ENCODE peak calls at places on chromosomes 11 and 22, in ten cellular contexts. D is ascending aorta, H is cardiac fibroblast, W is transverse colon, Y is fibroblast of lung, P is B cell, X is AG04450, C is uterus, T is fibroblast of the aortic adventitia, M is nephron progenitor cell. Z is an unnamed sample.
A peak's percentile ranks its signal among the peaks of the same experiment; 100 is the strongest.

GRCh38 chr11:125931681-125932080 is 14.2 kb upstream of the VSIG10L2 start:
- DNase-seq in D (no peak), H (no peak), W (no peak), M (no peak), X (no peak), T (no peak), Y (no peak), C (no peak), P (no peak), Z (no peak)

GRCh38 chr11:126833020-126833419 is 167.6 kb downstream of the KIRREL3 start:
- DNase-seq in M (no peak), P (no peak), H (no peak), Y (no peak), T (no peak), W (no peak), C (no peak), X (no peak), D (no peak), Z (no peak)

GRCh38 chr11:73317373-73317772 is 9.3 kb downstream of the ARHGEF17 start:
- DNase-seq in X (no peak), H (no peak), D (peak; percentile 56), W (peak; percentile 55), M (no peak), C (peak; percentile 74), P (no peak), T (peak; percentile 36), Y (peak; percentile 39), Z (no peak)

GRCh38 chr11:118211006-118211405 is 13.8 kb downstream of the JAML start:
- DNase-seq in H (peak; percentile 71), W (no peak), T (peak; percentile 61), D (no peak), M (no peak), Y (peak; percentile 46), C (no peak), X (no peak), P (no peak), Z (peak; percentile 47)

GRCh38 chr11:83035070-83035854 is 36.4 kb downstream of the RAB30 start:
- DNase-seq in D (no peak), C (no peak), Y (peak; percentile 20), H (peak; percentile 80), P (peak; percentile 79), W (no peak), X (no peak), T (peak; percentile 75), M (no peak), Z (peak; percentile 42)

GRCh38 chr11:118214210-118214914 is 10.4 kb downstream of the JAML start:
- DNase-seq in C (no peak), W (no peak), T (no peak), P (peak; percentile 55), X (no peak), Y (no peak), D (no peak), H (no peak), M (no peak), Z (no peak)

GRCh38 chr22:48044484-48045060 is 1282.1 kb downstream of the TBC1D22A start:
- DNase-seq in C (no peak), X (no peak), H (no peak), Y (no peak), M (no peak), D (no peak), W (no peak), T (no peak), P (no peak), Z (no peak)

GRCh38 chr11:70240337-70240736 is 30.2 kb upstream of the PPFIA1 start:
- DNase-seq in M (no peak), H (no peak), P (no peak), D (no peak), X (no peak), Y (peak; percentile 46), W (no peak), C (no peak), T (no peak), Z (no peak)

GRCh38 chr11:27699242-27699925 is 871 bp downstream of the BDNF start:
- DNase-seq in D (no peak), T (peak; percentile 62), C (no peak), W (no peak), H (no peak), Y (peak; percentile 72), P (no peak), M (peak; percentile 45), X (no peak), Z (peak; percentile 58)

DNA sequence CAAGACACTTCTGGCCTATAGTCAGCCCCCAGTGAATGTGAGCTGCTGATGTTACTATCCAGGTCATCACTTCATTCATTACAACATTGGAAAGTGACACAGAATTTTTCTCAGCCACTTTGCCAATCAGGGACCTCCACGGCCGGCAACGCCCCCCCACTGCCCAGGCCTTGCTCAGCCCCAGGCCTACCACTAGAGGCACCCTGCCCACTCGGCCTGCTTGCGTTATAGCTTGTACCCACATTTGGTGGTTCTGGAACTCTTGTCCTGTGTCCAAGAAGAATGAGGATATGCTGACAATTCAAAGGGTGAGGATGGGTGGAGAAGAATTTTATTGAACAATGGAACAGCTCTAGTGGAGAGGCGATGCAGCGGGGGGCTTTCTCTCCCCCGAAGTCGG is 96.2 kb downstream of the TSPAN18 start:
- DNase-seq in M (peak; percentile 20), P (no peak), W (no peak), C (no peak), D (no peak), T (no peak), X (no peak), Y (no peak), H (peak; percentile 5), Z (no peak)
- TF ChIP-seq CTCF in M (no peak), P (no peak), W (peak; percentile 4), C (no peak), D (no peak), T (peak; percentile 40), X (peak; percentile 36), Y (peak; percentile 23), H (peak; percentile 47), Z (peak; percentile 25)

GRCh38 chr22:23836692-23837495 is 1.9 kb downstream of the DERL3 start:
- DNase-seq in Y (no peak), C (no peak), P (no peak), W (no peak), M (no peak), T (no peak), X (no peak), D (peak; percentile 5), H (no peak), Z (no peak)

GRCh38 chr22:23837911-23838685 is 708 bp downstream of the DERL3 start:
- DNase-seq in M (no peak), T (no peak), H (no peak), W (no peak), Y (no peak), P (peak; percentile 85), D (no peak), X (no peak), C (no peak), Z (no peak)

GRCh38 chr22:23837496-23837859 is 1.3 kb downstream of the DERL3 start:
- DNase-seq in H (no peak), C (no peak), Y (no peak), W (no peak), X (no peak), T (no peak), M (no peak), D (no peak), P (no peak), Z (no peak)

GRCh38 chr22:23840026-23840425 is 1.2 kb upstream of the DERL3 start:
- DNase-seq in P (no peak), T (no peak), D (no peak), H (no peak), W (no peak), M (no peak), X (no peak), C (no peak), Y (no peak), Z (no peak)

DNA sequence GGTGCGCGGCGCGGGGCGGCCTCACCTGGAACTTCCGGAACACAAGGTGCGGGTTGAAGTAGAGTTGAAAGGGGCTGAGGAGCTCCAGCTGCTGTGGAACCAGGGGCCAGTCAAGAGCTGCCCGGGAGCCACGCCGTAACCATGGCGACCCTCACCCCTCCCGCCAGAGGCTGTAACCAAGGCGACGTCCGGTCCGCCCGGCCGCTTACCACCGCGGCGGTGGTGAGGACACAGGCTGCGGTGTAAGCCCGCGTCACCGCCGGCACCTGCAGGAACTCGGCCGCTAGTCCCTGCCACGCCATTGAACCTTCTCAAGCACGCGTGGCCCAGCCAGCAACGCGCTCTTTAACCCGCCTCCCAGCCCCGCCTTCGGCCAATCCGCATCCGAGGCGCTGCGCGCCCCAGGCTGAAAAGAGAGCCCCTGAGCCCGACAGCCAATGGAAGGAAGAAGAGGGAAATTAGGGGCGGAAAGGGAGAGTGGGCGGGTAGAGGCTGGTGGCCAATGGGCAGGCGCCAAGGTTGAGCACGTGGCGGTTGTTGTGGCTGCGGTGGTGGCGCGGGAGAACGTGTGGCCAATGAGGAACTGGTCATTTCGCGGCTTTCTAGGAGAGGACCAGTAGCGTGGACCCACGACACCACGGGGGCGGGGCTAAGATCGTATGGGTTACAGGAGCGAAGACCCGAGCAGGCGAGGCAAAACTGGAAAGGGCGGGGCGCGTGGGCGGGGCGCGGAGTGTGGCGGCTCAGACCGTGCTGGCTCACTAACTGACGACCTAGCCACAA is at the start of gene DERL3:
- DNase-seq in T (peak; percentile 92), M (peak; percentile 99), P (peak; percentile 100), Y (peak; percentile 98), W (peak; percentile 99), H (peak; percentile 97), X (peak; percentile 88), D (peak; percentile 99), C (peak; percentile 89), Z (peak; percentile 97)
- TF ChIP-seq CTCF in T (no peak), M (no peak), P (no peak), Y (no peak), W (no peak), H (no peak), X (no peak), D (no peak), C (no peak), Z (no peak)

GRCh38 chr22:29702025-29702930 is 17.5 kb upstream of the CABP7 start:
- DNase-seq in C (no peak), T (no peak), P (no peak), M (no peak), H (peak; percentile 8), D (no peak), W (peak; percentile 23), Y (no peak), X (no peak), Z (no peak)
- TF ChIP-seq CTCF in C (no peak), T (no peak), P (no peak), M (no peak), H (peak; percentile 14), D (no peak), W (no peak), Y (no peak), X (no peak), Z (no peak)

DNA sequence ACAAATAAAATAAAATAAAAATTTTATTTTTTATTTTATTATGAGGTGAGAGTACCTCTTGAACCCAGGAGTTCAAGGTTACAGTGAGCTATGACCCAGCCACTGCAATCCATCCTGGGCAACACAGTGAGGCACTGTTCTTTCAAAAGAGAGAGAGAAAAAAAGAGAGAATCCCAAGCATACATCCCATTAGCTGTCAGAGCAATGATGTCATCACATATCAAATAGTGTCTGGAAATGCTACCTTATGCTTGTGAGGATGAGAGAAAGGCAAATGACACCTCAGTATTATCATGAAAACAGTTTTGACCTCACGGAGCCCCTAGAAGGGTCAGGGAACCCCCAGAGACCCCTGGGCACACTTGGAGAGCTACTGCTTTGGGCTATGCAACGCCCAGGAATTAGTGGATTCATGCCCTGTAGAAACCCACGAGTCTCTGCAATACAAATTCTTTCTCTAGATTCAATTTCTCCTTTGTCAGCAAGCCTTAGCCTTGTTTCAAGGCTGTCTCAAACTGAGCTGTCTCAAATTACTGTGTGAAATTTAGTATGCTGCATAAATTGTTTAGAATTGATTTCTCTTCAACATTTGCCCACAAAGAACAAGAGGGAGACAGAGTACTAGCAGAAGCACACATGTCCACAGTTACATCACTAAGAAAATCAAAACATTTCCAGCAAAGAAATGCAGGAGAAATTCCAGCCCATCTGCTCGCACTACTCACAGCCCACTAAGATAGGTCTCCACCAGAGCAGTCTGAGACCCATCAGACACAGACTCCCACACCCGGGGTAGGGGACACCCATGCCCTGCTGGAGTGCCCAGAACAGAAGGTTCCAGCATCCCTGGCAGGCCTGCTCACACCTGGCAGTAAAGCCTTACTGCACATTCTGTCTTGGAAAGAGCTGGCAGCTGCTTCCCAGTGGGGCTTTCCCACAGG is 18.1 kb downstream of the DGCR2 start:
- DNase-seq in H (peak; percentile 17), T (peak; percentile 22), W (no peak), Y (peak; percentile 21), M (no peak), P (no peak), C (no peak), X (peak; percentile 66), D (no peak), Z (no peak)
- TF ChIP-seq CTCF in H (no peak), T (no peak), W (no peak), Y (no peak), M (no peak), P (no peak), C (no peak), X (no peak), D (no peak), Z (no peak)